ENCODE peak calls at places on chromosomes 5 and 9, in six cellular contexts. U is GM23338, H is neural progenitor cell, Z is SK-N-SH, P is PC-9, B is MM.1S. F is an unnamed sample. For H3F3A, the result is how much of the 10 kb centered on the place peaks cover.

GRCh38 chr9:78295731-78296130 is 1.2 kb upstream of the PSAT1 start:
- DNase-seq in U (no peak), H (peak), Z (no peak), P (no peak), B (no peak), F (peak)

GRCh38 chr5:111134080-111134479 is 41.9 kb downstream of the WDR36 start:
- DNase-seq in U (no peak), H (no peak), Z (no peak), P (no peak), B (no peak), F (peak)

GRCh38 chr5:671459-672328 is 21.5 kb downstream of the TPPP start:
- DNase-seq in U (peak), H (peak), Z (peak), P (peak), B (peak), F (peak)

GRCh38 chr9:86549434-86549833 is 195.2 kb upstream of the TUT7 start:
- DNase-seq in U (no peak), H (no peak), Z (no peak), P (no peak), B (no peak), F (peak)

GRCh38 chr9:128361296-128361980 is 9.7 kb upstream of the URM1 start:
- DNase-seq in U (no peak), H (no peak), Z (no peak), P (no peak), B (no peak), F (peak)

GRCh38 chr9:22160235-22160634 is 151.1 kb upstream of the CDKN2B start:
- DNase-seq in U (no peak), H (no peak), Z (no peak), P (no peak), B (no peak), F (peak)

GRCh38 chr9:85508616-85509015 is 233.1 kb downstream of the AGTPBP1 start:
- DNase-seq in U (peak), H (peak), Z (no peak), P (no peak), B (no peak), F (no peak)

GRCh38 chr9:126874546-126875314 is 14.3 kb downstream of the ZBTB34 start:
- DNase-seq in U (no peak), H (no peak), Z (no peak), P (peak), B (no peak), F (peak)

GRCh38 chr5:168987540-168988300 is 313.2 kb downstream of the SLIT3 start:
- DNase-seq in U (peak), H (peak), Z (peak), P (peak), B (peak), F (peak)

GRCh38 chr9:128727626-128728248 is 3.8 kb upstream of the ZDHHC12 start:
- DNase-seq in U (no peak), H (no peak), Z (no peak), P (no peak), B (no peak), F (no peak)

GRCh38 chr5:6490693-6491092 is 42.0 kb downstream of the UBE2QL1 start:
- DNase-seq in U (no peak), H (no peak), Z (peak), P (peak), B (no peak), F (no peak)

GRCh38 chr5:7852542-7852941 is 1.6 kb upstream of the CFAP90 start:
- DNase-seq in U (no peak), H (no peak), Z (no peak), P (no peak), B (no peak), F (peak)

GRCh38 chr5:81066102-81066501 is 105.9 kb downstream of the RASGRF2 start:
- DNase-seq in U (no peak), H (no peak), Z (no peak), P (no peak), B (no peak), F (no peak)

GRCh38 chr9:543478-543877 is 298.0 kb upstream of the DMRT1 start:
- DNase-seq in U (no peak), H (no peak), Z (no peak), P (no peak), B (no peak), F (no peak)
- H3F3A ChIP-seq in U (under half), H (under half), Z (under half), P (under half), B (under half), F (under half)

DNA sequence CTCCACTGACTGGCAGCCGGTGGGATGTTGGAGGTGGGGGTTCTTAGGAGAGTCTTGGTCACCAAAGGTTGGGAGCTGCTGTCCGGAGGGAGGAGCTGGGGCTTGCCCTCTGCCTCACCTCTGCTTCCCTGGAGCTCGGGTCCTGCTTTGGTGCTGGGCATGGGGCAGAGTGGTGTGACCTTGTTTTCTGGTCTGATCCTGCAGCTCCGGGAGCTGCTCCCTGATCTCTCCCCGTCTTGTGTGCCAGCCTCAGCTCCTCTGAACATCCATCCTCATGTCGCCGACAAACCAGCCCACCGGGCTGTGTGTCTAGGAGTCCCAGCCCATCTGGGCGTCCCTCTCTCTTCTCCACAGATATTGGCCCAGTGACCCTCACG is 18.7 kb downstream of the HMCN2 start:
- DNase-seq in U (no peak), H (no peak), Z (no peak), P (no peak), B (no peak), F (no peak)
- H3F3A ChIP-seq in U (under half), H (under half), Z (under half), P (under half), B (under half), F (under half)

DNA sequence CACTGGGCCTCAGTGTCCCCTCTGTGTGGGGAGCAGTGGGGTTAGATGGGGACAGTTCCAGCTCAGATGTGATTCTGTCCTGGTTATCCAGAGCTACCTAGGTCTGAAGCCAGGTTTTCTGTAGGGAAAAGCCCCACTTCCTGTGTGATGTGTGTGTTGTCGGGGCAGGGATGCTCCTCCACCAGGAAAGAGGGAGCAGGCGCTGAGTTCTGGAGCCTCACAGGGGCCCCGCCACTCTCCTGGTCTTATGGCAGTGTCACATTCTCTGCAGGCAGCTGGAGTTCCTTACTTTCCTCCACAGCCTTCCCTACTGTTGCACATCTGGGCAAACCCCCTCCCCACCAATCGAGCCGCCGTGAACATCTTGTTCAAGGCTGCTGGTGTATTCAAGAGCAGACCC is 39.1 kb upstream of the GRHPR start:
- DNase-seq in U (no peak), H (no peak), Z (no peak), P (no peak), B (no peak), F (no peak)
- H3F3A ChIP-seq in U (under half), H (under half), Z (under half), P (under half), B (under half), F (under half)

DNA sequence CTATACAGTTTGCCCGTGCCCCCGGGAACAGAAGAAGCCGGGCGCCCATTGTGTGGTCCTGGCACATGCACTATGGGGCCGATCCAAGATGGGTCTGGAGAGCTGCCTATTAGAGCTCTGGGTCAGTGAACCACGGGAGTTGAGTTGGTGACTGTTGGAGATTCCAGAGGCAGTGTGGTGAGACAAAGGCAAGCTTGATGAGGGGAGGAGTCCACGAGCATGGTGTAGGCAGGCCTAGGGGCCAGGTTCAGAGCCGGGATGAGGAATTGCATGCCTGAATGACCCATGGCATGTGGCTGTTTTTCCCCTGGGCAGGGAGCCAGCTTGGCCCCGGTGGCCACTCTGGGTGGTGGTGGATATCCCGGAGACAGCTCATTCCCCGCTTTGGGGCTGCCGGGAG is 84.4 kb upstream of the STC2 start:
- DNase-seq in U (peak), H (no peak), Z (no peak), P (no peak), B (no peak), F (no peak)
- H3F3A ChIP-seq in U (under half), H (under half), Z (under half), P (under half), B (under half), F (under half)